ENCODE peak calls at places on chromosomes 4 and X, in four cellular contexts. One of them, this sample, is unnamed.

GRCh38 chr4:113179996-113180395 is 130.5 kb downstream of the ANK2 start:
- DNase-seq in fibroblast of the conjunctiva: peak
- DNase-seq in fibroblast of mammary gland: peak
- DNase-seq in tibial artery: no peak
- DNase-seq in this sample: no peak

GRCh38 chrX:22603060-22603459 is 330.3 kb downstream of the CBLL2 start:
- DNase-seq in fibroblast of mammary gland: no peak
- DNase-seq in fibroblast of the conjunctiva: no peak
- DNase-seq in tibial artery: no peak
- DNase-seq in this sample: no peak

GRCh38 chrX:57821703-57822375 is 88.4 kb downstream of the ZXDA start:
- DNase-seq in tibial artery: no peak
- DNase-seq in fibroblast of the conjunctiva: peak
- DNase-seq in fibroblast of mammary gland: peak
- DNase-seq in this sample: no peak

GRCh38 chr4:102387552-102388150 is 42.4 kb upstream of the SLC39A8 start:
- DNase-seq in fibroblast of mammary gland: peak
- DNase-seq in tibial artery: no peak
- DNase-seq in fibroblast of the conjunctiva: no peak
- DNase-seq in this sample: no peak

GRCh38 chr4:16158504-16158852 is 67.8 kb downstream of the TAPT1 start:
- DNase-seq in fibroblast of the conjunctiva: no peak
- DNase-seq in fibroblast of mammary gland: no peak
- DNase-seq in tibial artery: no peak
- DNase-seq in this sample: no peak

GRCh38 chrX:54529166-54529558 is 857 bp upstream of the GNL3L start:
- DNase-seq in fibroblast of the conjunctiva: no peak
- DNase-seq in tibial artery: no peak
- DNase-seq in fibroblast of mammary gland: no peak
- DNase-seq in this sample: no peak

GRCh38 chr4:1249148-1249730 is 309 bp upstream of the CTBP1 start:
- DNase-seq in fibroblast of the conjunctiva: peak
- DNase-seq in fibroblast of mammary gland: peak
- DNase-seq in tibial artery: peak
- DNase-seq in this sample: peak

GRCh38 chrX:17601816-17602215 is 135.5 kb upstream of the SCML1 start:
- DNase-seq in tibial artery: no peak
- DNase-seq in fibroblast of the conjunctiva: no peak
- DNase-seq in fibroblast of mammary gland: no peak
- DNase-seq in this sample: no peak

GRCh38 chr4:134727696-134728095 is 526.1 kb upstream of the PABPC4L start:
- DNase-seq in fibroblast of the conjunctiva: no peak
- DNase-seq in fibroblast of mammary gland: no peak
- DNase-seq in tibial artery: no peak
- DNase-seq in this sample: no peak

GRCh38 chr4:7630559-7631287 is 196.0 kb upstream of the PSAPL1 start:
- DNase-seq in tibial artery: peak
- DNase-seq in fibroblast of mammary gland: peak
- DNase-seq in fibroblast of the conjunctiva: peak
- DNase-seq in this sample: peak

GRCh38 chr4:80295841-80296240 is 29.4 kb downstream of the FGF5 start:
- DNase-seq in tibial artery: no peak
- DNase-seq in fibroblast of mammary gland: peak
- DNase-seq in fibroblast of the conjunctiva: no peak
- DNase-seq in this sample: no peak

GRCh38 chrX:106935175-106935574 is 15.0 kb downstream of the CLDN2 start:
- DNase-seq in tibial artery: no peak
- DNase-seq in fibroblast of mammary gland: peak
- DNase-seq in fibroblast of the conjunctiva: no peak
- DNase-seq in this sample: no peak

GRCh38 chr4:176191974-176192373 is 3.4 kb downstream of the SPATA4 start:
- DNase-seq in tibial artery: no peak
- DNase-seq in fibroblast of mammary gland: peak
- DNase-seq in fibroblast of the conjunctiva: no peak
- DNase-seq in this sample: no peak

GRCh38 chr4:8775121-8775520 is 96.5 kb downstream of the HMX1 start:
- DNase-seq in tibial artery: no peak
- DNase-seq in fibroblast of the conjunctiva: no peak
- DNase-seq in fibroblast of mammary gland: no peak
- DNase-seq in this sample: no peak

GRCh38 chr4:27278615-27279014 is 418.0 kb downstream of the STIM2 start:
- DNase-seq in fibroblast of mammary gland: peak
- DNase-seq in fibroblast of the conjunctiva: no peak
- DNase-seq in tibial artery: no peak
- DNase-seq in this sample: no peak

GRCh38 chr4:21768349-21769310 is 179.9 kb downstream of the KCNIP4 start:
- DNase-seq in fibroblast of the conjunctiva: peak
- DNase-seq in tibial artery: no peak
- DNase-seq in fibroblast of mammary gland: peak
- DNase-seq in this sample: no peak

GRCh38 chr4:135994360-135994759 is 1537.9 kb downstream of the PCDH18 start:
- DNase-seq in fibroblast of the conjunctiva: no peak
- DNase-seq in tibial artery: no peak
- DNase-seq in fibroblast of mammary gland: no peak
- DNase-seq in this sample: no peak

GRCh38 chrX:2607113-2607512 is 84.0 kb upstream of the CD99 start:
- DNase-seq in tibial artery: no peak
- DNase-seq in fibroblast of the conjunctiva: no peak
- DNase-seq in fibroblast of mammary gland: no peak
- DNase-seq in this sample: no peak

GRCh38 chrX:68060506-68061205 is 372.6 kb downstream of the OPHN1 start:
- DNase-seq in tibial artery: no peak
- DNase-seq in fibroblast of the conjunctiva: no peak
- DNase-seq in fibroblast of mammary gland: no peak
- DNase-seq in this sample: no peak

GRCh38 chr4:73872331-73873108 is 3.3 kb downstream of the CXCL1 start:
- DNase-seq in tibial artery: no peak
- DNase-seq in fibroblast of the conjunctiva: no peak
- DNase-seq in fibroblast of mammary gland: no peak
- DNase-seq in this sample: no peak

GRCh38 chr4:186021461-186022167 is 47.3 kb upstream of the TLR3 start:
- DNase-seq in tibial artery: no peak
- DNase-seq in fibroblast of the conjunctiva: peak
- DNase-seq in fibroblast of mammary gland: peak
- DNase-seq in this sample: no peak

GRCh38 chr4:184937745-184938144 is 80.5 kb upstream of the HELT start:
- DNase-seq in fibroblast of the conjunctiva: no peak
- DNase-seq in tibial artery: no peak
- DNase-seq in fibroblast of mammary gland: peak
- DNase-seq in this sample: no peak

GRCh38 chr4:139816856-139817255 is 151.2 kb downstream of the MGST2 start:
- DNase-seq in tibial artery: no peak
- DNase-seq in fibroblast of the conjunctiva: no peak
- DNase-seq in fibroblast of mammary gland: no peak
- DNase-seq in this sample: no peak

GRCh38 chr4:184066584-184067300 is 150.9 kb downstream of the ENPP6 start:
- DNase-seq in tibial artery: no peak
- DNase-seq in fibroblast of the conjunctiva: no peak
- DNase-seq in fibroblast of mammary gland: no peak
- DNase-seq in this sample: no peak

GRCh38 chr4:140861359-140862181 is 105.4 kb upstream of the TBC1D9 start:
- DNase-seq in fibroblast of the conjunctiva: peak
- DNase-seq in tibial artery: peak
- DNase-seq in fibroblast of mammary gland: peak
- DNase-seq in this sample: no peak

GRCh38 chr4:153976954-153977353 is 188.1 kb upstream of the SFRP2 start:
- DNase-seq in tibial artery: no peak
- DNase-seq in fibroblast of mammary gland: peak
- DNase-seq in fibroblast of the conjunctiva: no peak
- DNase-seq in this sample: no peak

GRCh38 chrX:135170877-135171519 is at the start of gene CT55:
- DNase-seq in fibroblast of mammary gland: no peak
- DNase-seq in fibroblast of the conjunctiva: no peak
- DNase-seq in tibial artery: no peak
- DNase-seq in this sample: no peak

GRCh38 chrX:70525733-70526132 is 81.1 kb downstream of the DLG3 start:
- DNase-seq in fibroblast of mammary gland: no peak
- DNase-seq in fibroblast of the conjunctiva: no peak
- DNase-seq in tibial artery: no peak
- DNase-seq in this sample: no peak

GRCh38 chr4:39516407-39516966 is 10.8 kb downstream of the UGDH start:
- DNase-seq in tibial artery: no peak
- DNase-seq in fibroblast of the conjunctiva: no peak
- DNase-seq in fibroblast of mammary gland: no peak
- DNase-seq in this sample: no peak

GRCh38 chr4:178812866-178813265 is 1370.6 kb upstream of the AGA start:
- DNase-seq in tibial artery: no peak
- DNase-seq in fibroblast of the conjunctiva: no peak
- DNase-seq in fibroblast of mammary gland: no peak
- DNase-seq in this sample: no peak